ENCODE peak calls at places on chromosome 18, in four cellular contexts. One of them, this sample, is unnamed.

GRCh38 chr18:73613706-73614340 is 533.8 kb downstream of the FBXO15 start:
- DNase-seq in endothelial cell: no peak
- DNase-seq in RCC 7860: no peak
- DNase-seq in D341Med: no peak
- DNase-seq in this sample: no peak

GRCh38 chr18:72161686-72162085 is 382.5 kb downstream of the CBLN2 start:
- DNase-seq in D341Med: no peak
- DNase-seq in endothelial cell: no peak
- DNase-seq in RCC 7860: peak; percentile 7
- DNase-seq in this sample: no peak

GRCh38 chr18:63155169-63155852 is 164.3 kb downstream of the BCL2 start:
- DNase-seq in RCC 7860: no peak
- DNase-seq in endothelial cell: peak; percentile 82
- DNase-seq in D341Med: peak; percentile 89
- DNase-seq in this sample: no peak

GRCh38 chr18:63258749-63259580 is 60.6 kb downstream of the BCL2 start:
- DNase-seq in endothelial cell: no peak
- DNase-seq in RCC 7860: no peak
- DNase-seq in D341Med: no peak
- DNase-seq in this sample: no peak

GRCh38 chr18:67318651-67319050 is 197.9 kb downstream of the DSEL start:
- DNase-seq in endothelial cell: no peak
- DNase-seq in RCC 7860: no peak
- DNase-seq in D341Med: no peak
- DNase-seq in this sample: no peak

GRCh38 chr18:38747153-38747552 is 1181.6 kb upstream of the CELF4 start:
- DNase-seq in D341Med: no peak
- DNase-seq in endothelial cell: no peak
- DNase-seq in RCC 7860: no peak
- DNase-seq in this sample: no peak

GRCh38 chr18:79543861-79544385 is 135.7 kb upstream of the CTDP1 start:
- DNase-seq in RCC 7860: no peak
- DNase-seq in D341Med: no peak
- DNase-seq in endothelial cell: no peak
- DNase-seq in this sample: no peak

GRCh38 chr18:37398248-37398920 is 167.2 kb downstream of the CELF4 start:
- DNase-seq in D341Med: no peak
- DNase-seq in RCC 7860: no peak
- DNase-seq in endothelial cell: no peak
- DNase-seq in this sample: no peak

GRCh38 chr18:45978084-45978483 is 11.0 kb upstream of the EPG5 start:
- DNase-seq in endothelial cell: no peak
- DNase-seq in D341Med: no peak
- DNase-seq in RCC 7860: no peak
- DNase-seq in this sample: no peak

GRCh38 chr18:54222922-54223567 is 1.4 kb downstream of the MBD2 start:
- DNase-seq in endothelial cell: no peak
- DNase-seq in D341Med: no peak
- DNase-seq in RCC 7860: no peak
- DNase-seq in this sample: no peak

GRCh38 chr18:21739604-21740473 is 753 bp upstream of the MIB1 start:
- DNase-seq in D341Med: no peak
- DNase-seq in endothelial cell: no peak
- DNase-seq in RCC 7860: no peak
- DNase-seq in this sample: no peak

GRCh38 chr18:74478876-74479275 is 17.3 kb upstream of the CNDP2 start:
- DNase-seq in endothelial cell: no peak
- DNase-seq in D341Med: no peak
- DNase-seq in RCC 7860: no peak
- DNase-seq in this sample: no peak

GRCh38 chr18:9918016-9918680 is 4.3 kb downstream of the VAPA start:
- DNase-seq in endothelial cell: no peak
- DNase-seq in D341Med: no peak
- DNase-seq in RCC 7860: peak; percentile 22
- DNase-seq in this sample: no peak

GRCh38 chr18:4831127-4831526 is 365.9 kb downstream of the AKAIN1 start:
- DNase-seq in RCC 7860: no peak
- DNase-seq in endothelial cell: no peak
- DNase-seq in D341Med: no peak
- DNase-seq in this sample: no peak

GRCh38 chr18:50791599-50792438 is 28.0 kb downstream of the MRO start:
- DNase-seq in endothelial cell: no peak
- DNase-seq in RCC 7860: no peak
- DNase-seq in D341Med: no peak
- DNase-seq in this sample: no peak